ENCODE peak calls at places on chromosomes 6 and 20, in six cellular contexts. F is neuronal stem cell, T is H9, S is IMR-90, Z is trophoblast cell, X is H1. R is an unnamed sample.

GRCh38 chr6:47182291-47182957 is 127.3 kb downstream of the TNFRSF21 start:
- DNase-seq in F (no peak), X (no peak), T (no peak), S (no peak), Z (no peak), R (no peak)

GRCh38 chr6:31203345-31203979 is 33.0 kb upstream of the POU5F1 start:
- DNase-seq in Z (peak), X (no peak), F (no peak), T (no peak), S (peak), R (peak)

GRCh38 chr6:150733726-150734125 is 131.8 kb upstream of the MTHFD1L start:
- DNase-seq in T (no peak), X (no peak), Z (no peak), S (no peak), F (no peak), R (no peak)

GRCh38 chr20:25073544-25073943 is 8.4 kb downstream of the VSX1 start:
- DNase-seq in F (no peak), Z (no peak), S (no peak), T (peak), X (no peak), R (no peak)

GRCh38 chr6:46832816-46833215 is 39.6 kb downstream of the MEP1A start:
- DNase-seq in F (no peak), X (no peak), T (no peak), Z (no peak), S (no peak), R (no peak)

GRCh38 chr6:53517021-53517420 is 27.9 kb downstream of the GCLC start:
- DNase-seq in F (no peak), S (no peak), Z (peak), T (no peak), X (no peak), R (peak)

GRCh38 chr6:43977404-43978111 is 149.7 kb downstream of the MRPL14 start:
- DNase-seq in X (no peak), T (peak), S (no peak), Z (peak), F (no peak), R (no peak)

GRCh38 chr6:15088904-15089568 is 156.8 kb upstream of the JARID2 start:
- DNase-seq in T (no peak), S (no peak), X (no peak), Z (no peak), F (no peak), R (peak)

GRCh38 chr20:24785141-24785924 is 163.7 kb upstream of the CST7 start:
- DNase-seq in F (no peak), S (peak), T (no peak), Z (peak), X (no peak), R (peak)

GRCh38 chr6:56076033-56076432 is 171.3 kb downstream of the COL21A1 start:
- DNase-seq in X (no peak), T (no peak), F (no peak), Z (peak), S (no peak), R (no peak)

GRCh38 chr6:106425382-106425781 is 64.9 kb downstream of the CRYBG1 start:
- DNase-seq in Z (no peak), F (no peak), S (no peak), T (no peak), X (no peak), R (no peak)

GRCh38 chr6:29553268-29554057 is 6.1 kb downstream of the UBD start:
- DNase-seq in T (peak), F (peak), X (peak), Z (peak), S (peak), R (peak)

GRCh38 chr6:117270121-117270959 is 5.0 kb downstream of the VGLL2 start:
- DNase-seq in F (no peak), Z (peak), X (no peak), T (peak), S (no peak), R (peak)

GRCh38 chr20:58267389-58268215 is 39.1 kb upstream of the ANKRD60 start:
- DNase-seq in F (no peak), S (no peak), T (no peak), X (no peak), Z (no peak), R (no peak)

GRCh38 chr6:43009124-43009523 is 4.6 kb downstream of the MEA1 start:
- DNase-seq in F (no peak), T (no peak), Z (peak), X (no peak), S (peak), R (peak)

GRCh38 chr20:62220666-62221568 is 839 bp upstream of the HRH3 start:
- DNase-seq in X (no peak), F (no peak), S (no peak), T (peak), Z (no peak), R (no peak)

GRCh38 chr6:53647437-53648094 is 18.0 kb downstream of the KLHL31 start:
- DNase-seq in F (no peak), T (no peak), Z (no peak), S (no peak), X (no peak), R (no peak)

GRCh38 chr6:167906899-167907298 is 80.2 kb downstream of the AFDN start:
- DNase-seq in Z (no peak), X (no peak), F (no peak), T (no peak), S (no peak), R (no peak)

GRCh38 chr6:80673367-80673766 is 566.9 kb downstream of the BCKDHB start:
- DNase-seq in T (no peak), Z (no peak), X (no peak), F (no peak), S (no peak), R (no peak)

GRCh38 chr20:57762531-57763234 is 52.9 kb upstream of the PMEPA1 start:
- DNase-seq in Z (no peak), F (no peak), X (no peak), T (no peak), S (no peak), R (no peak)

GRCh38 chr6:159973406-159973805 is 4.5 kb downstream of the IGF2R start:
- DNase-seq in F (no peak), Z (no peak), S (peak), X (no peak), T (no peak), R (no peak)

GRCh38 chr6:96809119-96809518 is 28.2 kb downstream of the GPR63 start:
- DNase-seq in T (no peak), X (no peak), S (peak), Z (peak), F (no peak), R (peak)

GRCh38 chr20:48760403-48760889 is 67.4 kb downstream of the PREX1 start:
- DNase-seq in S (peak), X (no peak), Z (no peak), F (no peak), T (no peak), R (no peak)

GRCh38 chr6:158852312-158853071 is 33.3 kb upstream of the EZR start:
- DNase-seq in Z (no peak), S (no peak), X (no peak), T (no peak), F (no peak), R (no peak)

GRCh38 chr6:56744528-56744927 is 101.8 kb upstream of the DST start:
- DNase-seq in X (no peak), Z (no peak), F (no peak), T (no peak), S (no peak), R (no peak)

GRCh38 chr20:1323256-1323655 is 5.7 kb downstream of the SDCBP2 start:
- DNase-seq in Z (no peak), S (no peak), F (no peak), T (no peak), X (no peak), R (no peak)

GRCh38 chr20:60579941-60580515 is 621.8 kb downstream of the CDH26 start:
- DNase-seq in T (no peak), F (no peak), X (no peak), Z (no peak), S (no peak), R (no peak)

GRCh38 chr6:150448221-150448620 is 79.4 kb downstream of the IYD start:
- DNase-seq in Z (no peak), X (no peak), S (no peak), T (no peak), F (no peak), R (no peak)

GRCh38 chr6:33976425-33977360 is 169.2 kb downstream of the GRM4 start:
- DNase-seq in T (peak), Z (no peak), S (no peak), F (no peak), X (no peak), R (no peak)

GRCh38 chr6:44064089-44064947 is 62.9 kb downstream of the MRPL14 start:
- DNase-seq in X (no peak), F (no peak), Z (peak), S (peak), T (no peak), R (peak)

GRCh38 chr6:34638834-34639736 is 57.5 kb downstream of the ILRUN start:
- DNase-seq in F (no peak), X (no peak), Z (no peak), S (no peak), T (no peak), R (no peak)

DNA sequence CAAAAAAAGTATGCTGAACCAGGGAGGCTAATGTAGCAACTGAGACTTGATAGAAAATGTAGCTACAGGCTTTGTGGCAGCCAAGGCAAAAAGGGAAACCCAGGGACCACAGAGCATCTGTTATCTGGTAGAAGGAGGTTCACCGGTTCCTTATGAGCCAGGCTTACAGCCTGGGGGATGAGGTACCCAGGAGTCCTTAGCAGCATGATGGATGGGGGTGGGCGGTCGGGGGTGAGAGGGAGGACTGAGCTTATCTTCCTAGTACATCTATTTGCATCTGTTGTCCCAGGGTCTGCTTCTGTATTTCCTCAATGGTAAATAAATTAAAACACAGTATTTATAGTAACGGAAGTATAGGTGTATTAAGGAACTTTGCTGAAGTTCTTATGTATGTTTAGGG is 1.1 kb upstream of the GDAP1L1 start:
- DNase-seq in S (no peak), Z (no peak), T (no peak), X (no peak), F (no peak), R (no peak)
- H3K14ac ChIP-seq in S (no peak), Z (no peak), T (no peak), X (no peak), F (no peak), R (no peak)

GRCh38 chr20:45857836-45858250 is 429 bp downstream of the ZSWIM3 start:
- DNase-seq in Z (no peak), S (no peak), F (no peak), T (peak), X (no peak), R (no peak)
- H4K8ac ChIP-seq in Z (peak), S (peak), F (no peak), T (no peak), X (no peak), R (peak)

DNA sequence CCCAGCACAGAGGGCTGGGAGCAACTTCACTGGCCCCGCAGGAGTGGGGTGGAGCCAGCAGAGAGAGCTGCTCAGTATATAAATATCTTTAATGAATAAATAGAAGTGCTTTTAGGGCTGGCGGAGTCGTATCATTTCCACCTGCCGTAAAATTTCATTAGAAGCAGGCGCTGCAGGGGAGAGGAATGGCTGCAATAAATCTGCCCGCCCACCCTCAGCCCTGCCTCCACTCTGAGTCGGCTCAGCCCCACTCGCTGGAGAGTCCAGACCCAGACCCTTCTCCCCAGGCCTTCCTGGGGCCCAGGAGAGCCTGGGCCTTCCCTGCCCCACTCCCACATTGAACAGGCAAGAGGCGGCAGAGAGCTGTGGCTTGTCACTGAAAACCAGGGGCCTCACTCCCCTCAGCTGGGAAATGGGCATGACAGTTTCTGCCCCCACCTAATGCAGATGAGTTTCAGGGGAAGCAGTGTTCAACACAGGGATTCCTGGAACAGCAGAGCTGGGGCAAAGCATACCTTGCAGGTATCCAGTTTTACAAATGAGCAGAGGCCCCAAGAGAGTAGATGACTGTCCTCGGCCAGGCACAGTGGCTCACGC is 23.8 kb upstream of the VSTM2L start:
- DNase-seq in Z (no peak), F (no peak), S (no peak), X (no peak), T (no peak), R (no peak)
- H4K91ac ChIP-seq in Z (no peak), F (no peak), S (no peak), X (no peak), T (no peak), R (no peak)

GRCh38 chr20:38034961-38035360 is 1.4 kb downstream of the RPRD1B start:
- DNase-seq in Z (no peak), F (no peak), X (no peak), S (no peak), T (no peak), R (no peak)

GRCh38 chr20:38031957-38032356 is 1.3 kb downstream of the TTI1 start:
- DNase-seq in F (no peak), Z (no peak), T (no peak), S (no peak), X (no peak), R (no peak)

GRCh38 chr20:38032585-38033329 is 499 bp downstream of the TTI1 start:
- DNase-seq in Z (peak), X (no peak), T (no peak), F (no peak), S (no peak), R (no peak)

GRCh38 chr20:38033330-38034107 is at the start of the genes RPRD1B and TTI1:
- DNase-seq in T (peak), S (peak), X (peak), Z (peak), F (peak), R (peak)

DNA sequence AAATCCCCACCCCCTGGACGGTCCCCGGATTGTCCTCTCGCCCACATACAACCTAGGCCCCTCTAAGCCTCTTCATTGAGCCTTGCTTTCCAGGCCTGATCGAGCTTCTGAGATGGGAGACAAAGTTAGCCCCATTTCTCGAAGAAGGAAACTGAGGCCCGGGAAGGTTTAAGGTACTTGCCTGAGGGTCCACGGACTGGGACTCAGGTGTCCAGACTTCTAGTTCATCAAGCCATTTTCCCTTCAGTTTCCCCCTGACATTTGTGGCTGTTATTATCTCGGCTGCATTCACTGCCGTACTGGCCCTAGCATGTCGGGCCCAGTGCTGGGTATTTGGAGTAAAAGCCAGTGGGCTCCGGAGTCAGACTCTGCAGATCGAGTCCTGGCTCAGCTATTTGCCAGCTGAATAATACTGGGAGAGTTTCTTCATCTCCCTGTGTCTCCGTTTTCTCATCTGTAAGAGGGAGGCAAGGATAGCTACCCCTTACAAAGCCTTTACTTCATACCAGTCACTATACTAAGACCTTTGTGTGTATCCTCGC is 633 bp downstream of the RPRD1B start:
- DNase-seq in S (no peak), T (no peak), X (no peak), Z (no peak), F (no peak), R (no peak)
- H3K14ac ChIP-seq in S (peak), T (peak), X (no peak), Z (peak), F (no peak), R (peak)